ENCODE peak calls at places on chromosomes 1 and 21, in four cellular contexts. K, V, D and X are unnamed samples.

GRCh38 chr1:21099034-21099868 is 77.4 kb downstream of the EIF4G3 start:
- DNase-seq in D (no peak), K (peak), V (peak), X (peak)

GRCh38 chr21:25512095-25513086 is 94.9 kb downstream of the MRPL39 start:
- DNase-seq in K (no peak), V (no peak), D (no peak), X (no peak)

GRCh38 chr1:218374972-218375371 is 29.8 kb downstream of the TGFB2 start:
- DNase-seq in V (no peak), D (no peak), K (peak), X (peak)

GRCh38 chr1:58841455-58841854 is 57.6 kb upstream of the JUN start:
- DNase-seq in D (peak), V (no peak), K (no peak), X (peak)

GRCh38 chr1:166925791-166926483 is 49.4 kb downstream of the ILDR2 start:
- DNase-seq in V (peak), D (peak), K (peak), X (peak)

GRCh38 chr1:18926315-18927081 is 24.1 kb upstream of the ALDH4A1 start:
- DNase-seq in V (peak), K (peak), D (no peak), X (peak)

GRCh38 chr1:182781849-182782586 is 7.6 kb upstream of the NPL start:
- DNase-seq in D (peak), V (peak), K (peak), X (peak)

GRCh38 chr1:119068427-119068826 is 72.0 kb downstream of the WARS2 start:
- DNase-seq in K (no peak), D (no peak), V (no peak), X (no peak)

GRCh38 chr1:118985611-118986290 is 2.4 kb downstream of the TBX15 start:
- DNase-seq in D (no peak), K (peak), V (no peak), X (no peak)

GRCh38 chr1:236762410-236762809 is 32.7 kb upstream of the MTR start:
- DNase-seq in D (no peak), V (no peak), K (no peak), X (no peak)

GRCh38 chr1:212595787-212596714 is 12.5 kb upstream of the ATF3 start:
- DNase-seq in K (peak), D (no peak), V (peak), X (peak)

DNA sequence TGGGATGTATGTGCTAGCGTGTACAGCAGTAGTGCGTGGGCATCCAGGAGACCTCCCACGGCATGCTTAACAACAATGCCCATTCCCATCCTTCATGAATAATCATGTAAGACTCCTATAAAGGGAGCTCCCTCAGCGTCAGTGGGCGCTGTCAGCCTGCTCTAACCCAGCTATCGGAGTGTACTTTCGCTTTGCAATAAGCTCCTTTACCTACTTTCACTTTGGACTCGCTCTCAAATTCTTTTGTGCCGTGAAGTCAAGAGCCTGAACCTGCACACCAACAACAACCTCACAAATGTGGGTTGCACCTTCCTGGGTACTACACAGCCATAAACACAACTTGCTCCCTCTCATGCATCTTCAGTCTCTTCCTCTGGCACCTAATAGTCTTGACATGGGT is 114.8 kb upstream of the PAXBP1 start:
- DNase-seq in K (no peak), D (no peak), V (no peak), X (peak)
- H3K4me3 ChIP-seq in K (no peak), D (no peak), V (no peak), X (peak)

GRCh38 chr1:40701684-40702083 is 10.2 kb downstream of the NFYC start:
- DNase-seq in K (no peak), D (no peak), V (no peak), X (no peak)
- H3K4me3 ChIP-seq in K (no peak), D (no peak), V (no peak), X (no peak)

DNA sequence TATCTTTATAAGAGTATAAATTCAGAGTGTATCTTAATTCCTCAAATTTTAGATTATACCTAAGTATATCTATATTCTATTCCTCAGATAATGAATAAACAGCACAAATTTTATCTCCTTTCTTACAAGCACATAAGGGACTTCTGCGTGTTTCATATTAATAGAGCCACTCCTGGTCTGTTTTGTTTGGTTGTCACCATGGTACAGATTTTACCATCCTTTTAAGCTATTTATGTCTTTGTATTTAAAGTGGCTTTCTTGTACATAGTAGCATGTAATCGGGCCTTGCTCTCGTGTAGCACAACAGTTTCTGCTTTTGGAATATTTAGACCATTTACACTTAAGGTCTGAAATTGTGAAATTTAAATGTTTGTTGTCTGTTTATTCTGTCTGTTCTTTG is 52.6 kb upstream of the SLC35A3 start:
- DNase-seq in K (no peak), V (no peak), D (no peak), X (no peak)
- H3K4me3 ChIP-seq in K (no peak), V (no peak), D (no peak), X (no peak)

GRCh38 chr1:93662481-93663190 is 19.0 kb downstream of the BCAR3 start:
- DNase-seq in K (peak), D (no peak), V (peak), X (no peak)
- H3K4me3 ChIP-seq in K (no peak), D (no peak), V (no peak), X (no peak)

GRCh38 chr1:17867470-17867869 is 112.3 kb downstream of the ACTL8 start:
- DNase-seq in V (no peak), D (no peak), K (no peak), X (no peak)

GRCh38 chr1:17869826-17870225 is 114.7 kb downstream of the ACTL8 start:
- DNase-seq in V (peak), D (no peak), K (no peak), X (no peak)

GRCh38 chr1:17870679-17871078 is 115.5 kb downstream of the ACTL8 start:
- DNase-seq in D (no peak), V (no peak), K (no peak), X (no peak)

GRCh38 chr1:17865912-17866311 is 110.8 kb downstream of the ACTL8 start:
- DNase-seq in K (no peak), V (no peak), D (no peak), X (no peak)

GRCh38 chr1:17866451-17867029 is 111.4 kb downstream of the ACTL8 start:
- DNase-seq in V (peak), K (peak), D (no peak), X (peak)
- H3K4me3 ChIP-seq in V (no peak), K (no peak), D (no peak), X (peak)